ENCODE peak calls at places on chromosomes 2 and 18, in nine cellular contexts. X, B, G, I, R, V, Y, F and D are unnamed samples.

GRCh38 chr2:170651603-170652002 is 63.5 kb upstream of the SP5 start:
- DNase-seq in V (no peak), B (peak), I (no peak), F (no peak), Y (no peak), X (no peak), R (no peak), G (no peak), D (no peak)

GRCh38 chr2:178105566-178105965 is 6.7 kb upstream of the RBM45 start:
- DNase-seq in G (no peak), R (no peak), B (no peak), X (no peak), V (no peak), F (peak), Y (no peak), I (no peak), D (no peak)

GRCh38 chr2:130372055-130372832 is 16.4 kb downstream of the PTPN18 start:
- DNase-seq in X (peak), V (peak), G (peak), I (peak), R (peak), Y (no peak), F (peak), B (peak), D (peak)

GRCh38 chr2:157032019-157032418 is 225.5 kb upstream of the GALNT5 start:
- DNase-seq in I (peak), B (no peak), F (no peak), G (no peak), V (no peak), R (peak), Y (no peak), X (peak), D (no peak)

GRCh38 chr2:10338242-10339188 is 35.8 kb downstream of the HPCAL1 start:
- DNase-seq in R (no peak), B (no peak), I (no peak), Y (no peak), F (no peak), X (no peak), G (no peak), V (no peak), D (no peak)

GRCh38 chr2:219775506-219775905 is 148.1 kb downstream of the SLC4A3 start:
- DNase-seq in V (no peak), R (no peak), Y (no peak), F (no peak), I (no peak), B (no peak), G (no peak), X (no peak), D (no peak)

GRCh38 chr2:52070665-52071064 is 1038.7 kb upstream of the NRXN1 start:
- DNase-seq in Y (no peak), B (no peak), X (no peak), V (no peak), R (no peak), F (no peak), I (no peak), G (no peak), D (no peak)

GRCh38 chr2:111139637-111140317 is 19.1 kb downstream of the BCL2L11 start:
- DNase-seq in V (no peak), X (peak), G (no peak), I (no peak), Y (no peak), B (no peak), R (no peak), F (peak), D (no peak)

GRCh38 chr18:48660346-48661228 is 121.8 kb downstream of the CTIF start:
- DNase-seq in I (no peak), G (no peak), X (no peak), B (no peak), F (peak), R (peak), V (no peak), Y (no peak), D (no peak)

GRCh38 chr2:147910990-147911473 is 66.2 kb downstream of the ACVR2A start:
- DNase-seq in I (peak), R (peak), Y (peak), F (no peak), G (no peak), B (peak), V (no peak), X (peak), D (no peak)

GRCh38 chr2:60317029-60317386 is 236.4 kb downstream of the BCL11A start:
- DNase-seq in B (no peak), V (no peak), X (no peak), F (no peak), Y (no peak), I (no peak), R (no peak), G (no peak), D (no peak)

GRCh38 chr2:73899801-73900336 is 7.1 kb downstream of the ACTG2 start:
- DNase-seq in I (no peak), Y (no peak), V (peak), G (no peak), B (no peak), F (no peak), X (no peak), R (no peak), D (no peak)

GRCh38 chr18:14179306-14179705 is 47.1 kb upstream of the ZNF519 start:
- DNase-seq in X (peak), R (no peak), Y (no peak), V (no peak), B (no peak), G (no peak), F (no peak), I (no peak), D (no peak)

GRCh38 chr2:84527137-84528129 is 11.1 kb downstream of the DNAH6 start:
- DNase-seq in B (no peak), Y (no peak), F (no peak), V (no peak), I (no peak), X (peak), G (no peak), R (no peak), D (peak)

GRCh38 chr18:26008096-26008495 is 82.3 kb downstream of the SS18 start:
- DNase-seq in F (no peak), I (no peak), V (no peak), X (no peak), Y (no peak), G (no peak), B (no peak), R (no peak), D (no peak)

GRCh38 chr2:28678175-28678855 is 73.3 kb upstream of the PPP1CB start:
- DNase-seq in I (no peak), R (no peak), F (no peak), Y (no peak), G (no peak), V (no peak), B (no peak), X (no peak), D (no peak)

GRCh38 chr2:65557616-65558573 is 125.5 kb upstream of the SPRED2 start:
- DNase-seq in I (no peak), G (no peak), Y (no peak), V (peak), B (no peak), X (no peak), F (no peak), R (no peak), D (no peak)

GRCh38 chr2:121567957-121568409 is 37.3 kb downstream of the RNU4ATAC start:
- DNase-seq in I (peak), R (no peak), F (no peak), X (peak), Y (no peak), V (no peak), G (no peak), B (no peak), D (no peak)

GRCh38 chr2:237874585-237875161 is 15.2 kb downstream of the RAMP1 start:
- DNase-seq in G (no peak), R (peak), F (no peak), B (no peak), Y (no peak), V (peak), I (peak), X (peak), D (no peak)

GRCh38 chr2:1041012-1041805 is 90.6 kb downstream of the SNTG2 start:
- DNase-seq in R (no peak), G (no peak), I (no peak), B (no peak), F (no peak), Y (no peak), V (no peak), X (no peak), D (no peak)

GRCh38 chr18:62324917-62325805 is at the start of gene TNFRSF11A:
- DNase-seq in X (peak), R (no peak), B (peak), F (peak), Y (no peak), G (peak), V (no peak), I (no peak), D (peak)

GRCh38 chr18:47050468-47050867 is 15.0 kb upstream of the ELOA2 start:
- DNase-seq in X (peak), B (no peak), F (no peak), V (no peak), G (no peak), I (peak), Y (no peak), R (peak), D (no peak)

GRCh38 chr18:60892441-60892840 is 440.8 kb upstream of the CDH20 start:
- DNase-seq in X (peak), G (no peak), I (peak), Y (no peak), B (no peak), F (no peak), V (no peak), R (peak), D (no peak)

GRCh38 chr2:224594840-224595239 is 9.7 kb upstream of the CUL3 start:
- DNase-seq in R (no peak), F (no peak), B (peak), V (no peak), G (no peak), I (no peak), Y (no peak), X (no peak), D (no peak)

GRCh38 chr2:192500550-192501200 is 305.9 kb upstream of the TMEFF2 start:
- DNase-seq in Y (peak), V (no peak), I (peak), F (no peak), B (no peak), X (peak), R (no peak), G (no peak), D (no peak)

GRCh38 chr18:45081579-45082181 is 401.0 kb downstream of the SETBP1 start:
- DNase-seq in I (no peak), X (peak), Y (no peak), G (no peak), F (no peak), R (no peak), V (no peak), B (no peak), D (no peak)

GRCh38 chr18:56270851-56271250 is 367.5 kb downstream of the TXNL1 start:
- DNase-seq in F (no peak), B (no peak), V (no peak), X (no peak), Y (no peak), R (no peak), I (no peak), G (no peak), D (no peak)

GRCh38 chr2:198441246-198441645 is 636.9 kb downstream of the PLCL1 start:
- DNase-seq in I (no peak), X (no peak), R (peak), B (no peak), G (no peak), V (no peak), Y (no peak), F (no peak), D (no peak)

GRCh38 chr18:2154278-2154677 is 417.0 kb downstream of the METTL4 start:
- DNase-seq in F (no peak), X (no peak), V (no peak), Y (no peak), R (no peak), G (no peak), I (no peak), B (no peak), D (no peak)

GRCh38 chr2:62998949-62999348 is 51.7 kb upstream of the OTX1 start:
- DNase-seq in F (no peak), R (peak), G (no peak), I (no peak), Y (no peak), X (peak), V (no peak), B (no peak), D (no peak)

GRCh38 chr2:32741575-32741974 is 113.7 kb downstream of the TTC27 start:
- DNase-seq in F (no peak), G (no peak), V (no peak), Y (no peak), X (peak), I (no peak), R (peak), B (no peak), D (no peak)

GRCh38 chr2:133636287-133636686 is 68.0 kb upstream of the NCKAP5 start:
- DNase-seq in F (no peak), Y (no peak), B (no peak), R (no peak), X (no peak), I (no peak), V (no peak), G (no peak), D (no peak)

GRCh38 chr18:12052866-12053265 is 40.8 kb upstream of the ANKRD62 start:
- DNase-seq in F (no peak), R (no peak), I (no peak), X (no peak), Y (no peak), B (no peak), V (no peak), G (no peak), D (no peak)

GRCh38 chr2:71778514-71779305 is 325.3 kb downstream of the DYSF start:
- DNase-seq in Y (no peak), I (peak), V (peak), G (no peak), B (no peak), R (no peak), X (no peak), F (no peak), D (no peak)

GRCh38 chr2:27647289-27647688 is 16.1 kb downstream of the SUPT7L start:
- DNase-seq in I (no peak), B (no peak), X (peak), F (no peak), Y (no peak), V (no peak), G (no peak), R (peak), D (no peak)

GRCh38 chr2:161237397-161238263 is 70.6 kb upstream of the PSMD14 start:
- DNase-seq in R (peak), G (peak), V (peak), I (peak), X (peak), Y (no peak), F (peak), B (no peak), D (no peak)

GRCh38 chr18:26875040-26875654 is 9.6 kb upstream of the AQP4 start:
- DNase-seq in R (no peak), F (no peak), G (no peak), I (no peak), Y (no peak), B (no peak), X (no peak), V (no peak), D (no peak)

GRCh38 chr2:127807678-127808353 is 3.2 kb downstream of the WDR33 start:
- DNase-seq in F (no peak), R (no peak), I (peak), X (peak), B (no peak), G (no peak), Y (no peak), V (no peak), D (peak)

GRCh38 chr2:127811397-127811860 is 458 bp upstream of the WDR33 start:
- DNase-seq in G (peak), R (no peak), I (no peak), X (peak), Y (no peak), B (peak), F (no peak), V (peak), D (no peak)

GRCh38 chr2:127811922-127812321 is 951 bp upstream of the WDR33 start:
- DNase-seq in F (no peak), R (no peak), X (no peak), B (no peak), Y (no peak), V (no peak), G (no peak), I (no peak), D (no peak)

GRCh38 chr2:127810156-127810636 is 775 bp downstream of the WDR33 start:
- DNase-seq in B (peak), V (no peak), X (peak), F (no peak), G (no peak), Y (no peak), I (peak), R (peak), D (no peak)

GRCh38 chr2:127810637-127811396 is at the start of gene WDR33:
- DNase-seq in G (peak), I (peak), X (peak), B (peak), F (peak), V (peak), Y (peak), R (peak), D (peak)
- TF ChIP-seq CTCF in G (peak), I (no peak), X (no peak), B (peak), F (no peak), V (no peak), Y (peak), R (no peak), D (no peak)

GRCh38 chr2:216006164-216006663 is 7.1 kb downstream of the MREG start:
- DNase-seq in X (peak), I (no peak), V (no peak), R (no peak), G (no peak), Y (peak), F (no peak), B (peak), D (no peak)
- H3K4me3 ChIP-seq in X (no peak), I (no peak), V (no peak), R (no peak), G (no peak), Y (peak), F (no peak), B (no peak), D (no peak)

GRCh38 chr2:46937457-46937856 is 21.9 kb upstream of the MCFD2 start:
- DNase-seq in F (no peak), R (no peak), V (no peak), X (no peak), B (no peak), I (no peak), Y (no peak), G (no peak), D (no peak)
- TF ChIP-seq CTCF in F (peak), R (peak), V (peak), X (peak), B (no peak), I (peak), Y (peak), G (peak), D (peak)

GRCh38 chr2:241844831-241845578 is 13.7 kb downstream of the PDCD1 start:
- DNase-seq in Y (no peak), I (no peak), F (no peak), X (no peak), B (no peak), R (no peak), V (no peak), G (peak), D (no peak)

GRCh38 chr2:241842067-241842415 is 16.7 kb downstream of the PDCD1 start:
- DNase-seq in F (no peak), B (no peak), R (no peak), I (no peak), X (no peak), Y (no peak), G (peak), V (no peak), D (no peak)

GRCh38 chr2:241843321-241844065 is 15.2 kb downstream of the PDCD1 start:
- DNase-seq in B (peak), F (no peak), X (no peak), G (peak), Y (no peak), R (no peak), I (no peak), V (no peak), D (no peak)

GRCh38 chr2:241842620-241843211 is 16.0 kb downstream of the PDCD1 start:
- DNase-seq in X (no peak), R (no peak), F (peak), B (no peak), Y (no peak), G (peak), V (peak), I (no peak), D (no peak)

DNA sequence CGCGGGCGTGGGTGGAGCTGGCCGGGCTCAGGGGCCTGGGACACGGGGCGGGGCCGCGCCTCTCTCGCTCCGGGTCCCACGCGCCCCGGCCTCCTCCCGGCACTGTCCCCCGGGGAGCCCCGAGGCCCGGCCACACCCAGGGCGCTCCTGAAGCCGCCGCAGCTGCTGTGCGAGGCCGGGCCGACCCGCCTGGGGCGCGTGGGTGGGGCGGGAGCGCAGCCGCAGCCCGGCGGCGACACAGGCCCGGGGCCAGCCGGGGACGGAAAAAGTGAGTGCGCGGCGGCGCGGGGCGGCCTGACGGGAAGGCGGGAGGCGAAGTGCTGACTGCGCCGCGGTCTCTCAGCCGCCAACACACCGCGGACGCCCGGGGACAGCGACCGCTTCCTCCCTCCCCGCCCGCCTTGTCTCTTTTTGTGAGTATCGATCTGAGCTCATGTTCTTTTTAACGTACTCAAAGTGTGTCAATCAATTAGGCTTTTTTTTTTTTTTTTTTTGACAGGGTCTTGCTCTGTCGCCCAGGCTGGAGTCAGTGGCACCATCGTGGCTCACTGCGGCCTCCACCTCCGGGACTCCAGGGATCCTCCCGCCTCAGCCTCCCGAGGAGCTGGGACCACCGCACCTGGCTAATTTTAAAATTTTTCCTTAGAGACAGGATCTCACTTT is 14.5 kb downstream of the PDCD1 start:
- DNase-seq in R (peak), Y (no peak), B (peak), V (peak), X (peak), G (peak), I (peak), F (peak), D (peak)
- H3K4me3 ChIP-seq in R (peak), Y (peak), B (peak), V (peak), X (no peak), G (peak), I (peak), F (peak), D (peak)